ENCODE peak calls at places on chromosomes 12 and 14, in five cellular contexts. Q is stimulated activated CD4-positive, alpha-beta T cell treated with anti-CD3 and anti-CD28 coated beads, Interleukin-4, amount 100 ng/mL, for 48 hours; Y is lower lobe of right lung; K is memory B cell; O is EL. L is an unnamed sample.

GRCh38 chr14:86766469-86766868 is 1226.5 kb downstream of the GALC start:
- DNase-seq in Q (no peak), Y (no peak), K (no peak), O (no peak), L (peak; percentile 4)

GRCh38 chr12:26318661-26319068 is 123.3 kb downstream of the SSPN start:
- DNase-seq in Q (no peak), Y (peak; percentile 62), K (no peak), O (peak; percentile 91), L (peak; percentile 92)

GRCh38 chr14:65696801-65697200 is 284.3 kb downstream of the FUT8 start:
- DNase-seq in Q (no peak), Y (no peak), K (no peak), O (peak; percentile 2), L (no peak)

GRCh38 chr12:3203713-3204112 is 126.5 kb downstream of the TSPAN9 start:
- DNase-seq in Q (no peak), Y (no peak), K (no peak), O (no peak), L (no peak)

GRCh38 chr12:109840349-109841073 is 7.3 kb upstream of the TRPV4 start:
- DNase-seq in Q (no peak), Y (peak; percentile 54), K (no peak), O (no peak), L (peak; percentile 56)

GRCh38 chr12:21334771-21335325 is at the start of gene SLCO1A2:
- DNase-seq in Q (no peak), Y (no peak), K (no peak), O (no peak), L (no peak)

GRCh38 chr12:118164798-118165486 is 29.0 kb downstream of the PEBP1 start:
- DNase-seq in Q (no peak), Y (no peak), K (no peak), O (peak; percentile 11), L (peak; percentile 37)

GRCh38 chr12:92438641-92439396 is 264.0 kb upstream of the PLEKHG7 start:
- DNase-seq in Q (no peak), Y (no peak), K (no peak), O (no peak), L (no peak)

GRCh38 chr14:23406244-23406643 is 1.8 kb downstream of the MYH6 start:
- DNase-seq in Q (no peak), Y (no peak), K (no peak), O (no peak), L (no peak)

GRCh38 chr12:32159925-32160324 is 53.3 kb downstream of the BICD1 start:
- DNase-seq in Q (no peak), Y (no peak), K (no peak), O (no peak), L (no peak)

GRCh38 chr12:58487280-58488141 is 432.8 kb downstream of the LRIG3 start:
- DNase-seq in Q (no peak), Y (no peak), K (no peak), O (peak; percentile 46), L (peak; percentile 4)

GRCh38 chr12:73629893-73630872 is 907.5 kb upstream of the ATXN7L3B start:
- DNase-seq in Q (no peak), Y (no peak), K (no peak), O (no peak), L (no peak)

GRCh38 chr12:124709722-124710656 is 142.6 kb upstream of the NCOR2 start:
- DNase-seq in Q (no peak), Y (no peak), K (no peak), O (peak; percentile 82), L (no peak)

GRCh38 chr12:53659011-53659551 is 16.8 kb downstream of the ATP5MC2 start:
- DNase-seq in Q (no peak), Y (no peak), K (no peak), O (no peak), L (peak; percentile 56)

GRCh38 chr12:48336564-48336963 is 14.2 kb downstream of the ZNF641 start:
- DNase-seq in Q (no peak), Y (no peak), K (no peak), O (no peak), L (no peak)

GRCh38 chr14:90866822-90867221 is 50.6 kb upstream of the TTC7B start:
- DNase-seq in Q (no peak), Y (no peak), K (no peak), O (no peak), L (no peak)

GRCh38 chr14:72104011-72104613 is 171.9 kb downstream of the RGS6 start:
- DNase-seq in Q (peak; percentile 23), Y (peak; percentile 49), K (peak; percentile 34), O (peak; percentile 11), L (peak; percentile 17)

GRCh38 chr14:64507376-64508156 is 3.0 kb downstream of the ZBTB1 start:
- DNase-seq in Q (peak; percentile 19), Y (no peak), K (no peak), O (no peak), L (peak; percentile 70)

GRCh38 chr14:99904506-99904905 is 111.3 kb downstream of the EML1 start:
- DNase-seq in Q (no peak), Y (no peak), K (no peak), O (no peak), L (no peak)

GRCh38 chr12:15227004-15227679 is 5.9 kb upstream of the RERG start:
- DNase-seq in Q (no peak), Y (peak; percentile 52), K (no peak), O (peak; percentile 42), L (peak; percentile 61)

GRCh38 chr12:31217356-31218130 is 108.4 kb downstream of the SINHCAF start:
- DNase-seq in Q (no peak), Y (peak; percentile 41), K (no peak), O (no peak), L (no peak)

GRCh38 chr12:127690161-127690560 is 576.8 kb upstream of the TMEM132C start:
- DNase-seq in Q (no peak), Y (no peak), K (no peak), O (no peak), L (no peak)

GRCh38 chr12:52056801-52057613 is 5.8 kb downstream of the NR4A1 start:
- DNase-seq in Q (no peak), Y (no peak), K (no peak), O (no peak), L (no peak)

GRCh38 chr12:6426882-6427671 is 17.7 kb upstream of the CD27 start:
- DNase-seq in Q (peak; percentile 91), Y (no peak), K (peak; percentile 68), O (no peak), L (peak; percentile 82)

GRCh38 chr14:75132374-75133086 is 5.7 kb upstream of the NEK9 start:
- DNase-seq in Q (peak; percentile 28), Y (no peak), K (peak; percentile 63), O (peak; percentile 76), L (peak; percentile 78)

GRCh38 chr14:60266021-60266937 is 17.3 kb downstream of the PPM1A start:
- DNase-seq in Q (no peak), Y (no peak), K (no peak), O (peak; percentile 37), L (no peak)

GRCh38 chr12:25994901-25995625 is 36.6 kb downstream of the RASSF8 start:
- DNase-seq in Q (no peak), Y (no peak), K (no peak), O (no peak), L (no peak)

GRCh38 chr12:43766291-43766690 is 7.5 kb downstream of the IRAK4 start:
- DNase-seq in Q (no peak), Y (no peak), K (no peak), O (peak; percentile 39), L (no peak)

GRCh38 chr12:114864688-114865685 is 181.0 kb upstream of the TBX3 start:
- DNase-seq in Q (no peak), Y (no peak), K (no peak), O (no peak), L (no peak)

GRCh38 chr12:11746024-11746771 is 96.7 kb downstream of the ETV6 start:
- DNase-seq in Q (no peak), Y (no peak), K (no peak), O (peak; percentile 88), L (peak; percentile 95)

GRCh38 chr12:32756476-32757158 is 920 bp upstream of the YARS2 start:
- DNase-seq in Q (no peak), Y (no peak), K (no peak), O (peak; percentile 11), L (peak; percentile 1)

GRCh38 chr12:130828895-130829294 is 10.2 kb downstream of the STX2 start:
- DNase-seq in Q (no peak), Y (no peak), K (no peak), O (no peak), L (no peak)

GRCh38 chr14:59897757-59898383 is 22.1 kb upstream of the LRRC9 start:
- DNase-seq in Q (no peak), Y (no peak), K (no peak), O (peak; percentile 15), L (peak; percentile 45)